ENCODE peak calls at places on chromosomes 1 and 21, in seven cellular contexts. L is amniotic stem cell; O is stimulated activated CD8-positive, alpha-beta memory T cell treated with anti-CD3 and anti-CD28 coated beads, Interleukin-7, amount 100 ng/mL, for 48 hours; C is HepG2; V is NCI-H2081; M is stimulated activated CD4-positive, alpha-beta T cell treated with anti-CD3 and anti-CD28 coated beads, Interleukin-2, amount 100 ng/mL, for 4 hours; T is activated CD4-positive, alpha-beta T cell treated with anti-CD3 and anti-CD28 coated beads, Interleukin-2, amount 50 U/mL, for 1 hour. Y is an unnamed sample.

GRCh38 chr1:208565761-208566440 is 321.7 kb upstream of the PLXNA2 start:
- DNase-seq in L (no peak), O (no peak), T (no peak), C (no peak), M (no peak), V (no peak), Y (no peak)

GRCh38 chr1:114330451-114330983 is 176.8 kb upstream of the SYT6 start:
- DNase-seq in V (no peak), M (no peak), O (no peak), T (no peak), C (no peak), L (no peak), Y (no peak)

GRCh38 chr1:247326601-247327135 is 5.0 kb downstream of the ZNF496 start:
- DNase-seq in M (no peak), V (no peak), T (no peak), L (no peak), C (no peak), O (no peak), Y (no peak)

GRCh38 chr1:99180915-99181314 is 83.4 kb upstream of the PLPPR4 start:
- DNase-seq in C (no peak), T (no peak), M (no peak), O (no peak), V (no peak), L (no peak), Y (peak)

GRCh38 chr1:154713001-154713400 is 105.0 kb upstream of the ADAR start:
- DNase-seq in M (no peak), O (no peak), V (no peak), T (no peak), L (no peak), C (no peak), Y (no peak)

GRCh38 chr1:21594495-21594894 is 74.7 kb downstream of the RAP1GAP start:
- DNase-seq in V (no peak), L (no peak), C (no peak), M (no peak), O (no peak), T (no peak), Y (no peak)

GRCh38 chr1:165629848-165630628 is 996 bp upstream of the MGST3 start:
- DNase-seq in M (no peak), L (no peak), C (no peak), T (no peak), V (peak), O (no peak), Y (peak)

GRCh38 chr1:94737124-94737998 is 82.8 kb upstream of the SLC44A3 start:
- DNase-seq in L (no peak), T (no peak), M (no peak), O (no peak), C (no peak), V (no peak), Y (no peak)

GRCh38 chr1:21217812-21218596 is 41.3 kb upstream of the EIF4G3 start:
- DNase-seq in L (no peak), V (peak), M (no peak), O (peak), T (peak), C (peak), Y (peak)

GRCh38 chr21:45137612-45137937 is 63.2 kb downstream of the ADARB1 start:
- DNase-seq in V (no peak), C (no peak), O (no peak), L (no peak), T (no peak), M (no peak), Y (no peak)

GRCh38 chr1:31072304-31072746 is 6.8 kb upstream of the PUM1 start:
- DNase-seq in C (peak), L (no peak), T (no peak), V (no peak), M (no peak), O (no peak), Y (no peak)

GRCh38 chr1:240004086-240004749 is 87.5 kb upstream of the FMN2 start:
- DNase-seq in C (no peak), L (no peak), M (no peak), O (no peak), V (no peak), T (no peak), Y (no peak)

GRCh38 chr1:236363237-236363636 is 30.8 kb upstream of the EDARADD start:
- DNase-seq in L (no peak), C (no peak), M (no peak), T (no peak), V (no peak), O (no peak), Y (no peak)

GRCh38 chr1:201888282-201889033 is at the start of gene SHISA4:
- DNase-seq in O (no peak), M (no peak), V (no peak), T (no peak), L (peak), C (peak), Y (peak)

GRCh38 chr21:45467221-45467779 is 62.3 kb downstream of the COL18A1 start:
- DNase-seq in T (no peak), L (no peak), M (no peak), O (no peak), C (no peak), V (no peak), Y (no peak)

GRCh38 chr21:46098303-46099141 is 610 bp downstream of the COL6A2 start:
- DNase-seq in L (no peak), M (no peak), V (no peak), C (no peak), T (no peak), O (no peak), Y (no peak)

GRCh38 chr1:31651025-31651424 is 6.3 kb upstream of the PEF1 start:
- DNase-seq in T (no peak), L (no peak), M (no peak), O (no peak), C (peak), V (no peak), Y (no peak)

GRCh38 chr1:26694185-26694572 is 1.6 kb upstream of the ARID1A start:
- DNase-seq in V (no peak), L (no peak), O (no peak), T (no peak), M (no peak), C (no peak), Y (no peak)

GRCh38 chr1:190754769-190755168 is 277.1 kb upstream of the BRINP3 start:
- DNase-seq in T (no peak), C (peak), V (no peak), L (peak), O (no peak), M (no peak), Y (peak)

GRCh38 chr1:204267191-204267601 is 53.4 kb upstream of the GOLT1A start:
- DNase-seq in L (no peak), C (no peak), T (no peak), V (no peak), M (no peak), O (no peak), Y (no peak)

GRCh38 chr21:31181089-31181757 is 142.9 kb upstream of the KRTAP19-8 start:
- DNase-seq in O (no peak), T (peak), V (no peak), L (no peak), C (no peak), M (no peak), Y (no peak)

GRCh38 chr21:23398726-23399125 is 2208.6 kb downstream of the MRPL39 start:
- DNase-seq in M (no peak), V (no peak), T (no peak), O (no peak), L (no peak), C (no peak), Y (no peak)

GRCh38 chr1:116485071-116485735 is 85.6 kb downstream of the CD58 start:
- DNase-seq in V (peak), T (peak), M (peak), L (peak), O (peak), C (peak), Y (peak)

GRCh38 chr1:224431726-224432125 is 2.9 kb downstream of the WDR26 start:
- DNase-seq in C (no peak), V (no peak), M (no peak), L (no peak), O (no peak), T (no peak), Y (no peak)

GRCh38 chr1:204673909-204674701 is 11.4 kb downstream of the LRRN2 start:
- DNase-seq in V (peak), M (no peak), T (no peak), O (no peak), L (no peak), C (no peak), Y (peak)

GRCh38 chr1:165592945-165593823 is 37.9 kb upstream of the MGST3 start:
- DNase-seq in T (peak), C (peak), L (peak), O (peak), M (peak), V (peak), Y (peak)